ENCODE peak calls at places on chromosome 15, in six cellular contexts. Q is effector CD4-positive, alpha-beta T cell; P is T-cell; A is A549; L is DMS153; H is HEK293T. Y is an unnamed sample.
A peak's percentile ranks its signal among the peaks of the same experiment; 100 is the strongest.

GRCh38 chr15:85047271-85047948 is 65.8 kb downstream of the PDE8A start:
- DNase-seq in H (no peak), P (peak; percentile 8), Q (no peak), L (peak; percentile 41), A (peak; percentile 99), Y (peak; percentile 24)

GRCh38 chr15:99427668-99428361 is 138.0 kb upstream of the MEF2A start:
- DNase-seq in H (no peak), L (no peak), P (no peak), A (no peak), Q (no peak), Y (no peak)

GRCh38 chr15:50879016-50879415 is 29.5 kb upstream of the AP4E1 start:
- DNase-seq in L (no peak), H (no peak), Q (no peak), P (no peak), A (no peak), Y (no peak)

GRCh38 chr15:45027220-45027619 is 4.2 kb downstream of the SORD start:
- DNase-seq in P (no peak), A (no peak), L (no peak), H (no peak), Q (no peak), Y (no peak)

GRCh38 chr15:80107774-80108173 is 45.0 kb upstream of the FAH start:
- DNase-seq in L (no peak), Q (no peak), H (no peak), P (no peak), A (no peak), Y (no peak)

GRCh38 chr15:51869074-51869425 is 39.6 kb downstream of the TMOD3 start:
- DNase-seq in H (no peak), A (peak; percentile 95), L (no peak), Q (no peak), P (no peak), Y (no peak)

GRCh38 chr15:88651971-88652370 is 13.2 kb downstream of the ISG20 start:
- DNase-seq in H (no peak), A (no peak), Q (no peak), P (no peak), L (no peak), Y (no peak)

GRCh38 chr15:75143738-75144334 is 57.8 kb upstream of the C15orf39 start:
- DNase-seq in Q (no peak), A (no peak), H (no peak), L (no peak), P (no peak), Y (no peak)

GRCh38 chr15:45827275-45827674 is 192.4 kb downstream of the SQOR start:
- DNase-seq in L (no peak), A (no peak), Q (no peak), P (no peak), H (no peak), Y (no peak)

GRCh38 chr15:100784493-100785180 is 95.0 kb upstream of the ALDH1A3 start:
- DNase-seq in H (no peak), A (no peak), Q (no peak), P (no peak), L (no peak), Y (no peak)

GRCh38 chr15:70149667-70150404 is 52.1 kb upstream of the TLE3 start:
- DNase-seq in Q (no peak), P (no peak), H (no peak), A (peak; percentile 63), L (no peak), Y (no peak)

GRCh38 chr15:33292718-33293307 is 18.0 kb upstream of the RYR3 start:
- DNase-seq in P (no peak), H (peak; percentile 24), A (peak; percentile 74), L (no peak), Q (no peak), Y (no peak)

GRCh38 chr15:55183679-55184078 is 13.1 kb downstream of the RSL24D1 start:
- DNase-seq in Q (no peak), H (no peak), P (no peak), A (no peak), L (no peak), Y (no peak)

GRCh38 chr15:58442122-58442521 is 10.3 kb downstream of the LIPC start:
- DNase-seq in H (no peak), L (no peak), A (peak; percentile 48), P (no peak), Q (no peak), Y (no peak)

GRCh38 chr15:40992825-40993224 is 39.6 kb downstream of the CHAC1 start:
- DNase-seq in Q (no peak), H (no peak), P (no peak), L (no peak), A (no peak), Y (no peak)

GRCh38 chr15:95284933-95285401 is 1045.5 kb upstream of the NR2F2 start:
- DNase-seq in A (no peak), H (no peak), Q (no peak), L (no peak), P (no peak), Y (peak; percentile 3)

GRCh38 chr15:37586976-37587375 is 347.5 kb upstream of the TMCO5A start:
- DNase-seq in Q (no peak), H (no peak), L (no peak), A (no peak), P (no peak), Y (no peak)

GRCh38 chr15:73799466-73799865 is 46.3 kb upstream of the INSYN1 start:
- DNase-seq in L (no peak), Q (no peak), H (no peak), P (no peak), A (peak; percentile 4), Y (no peak)

GRCh38 chr15:100703032-100703578 is 100.7 kb downstream of the ASB7 start:
- DNase-seq in H (no peak), Q (no peak), L (no peak), A (peak; percentile 41), P (no peak), Y (no peak)

GRCh38 chr15:42591238-42591936 is 16.0 kb downstream of the STARD9 start:
- DNase-seq in L (no peak), P (no peak), A (peak; percentile 28), Q (no peak), H (peak; percentile 30), Y (no peak)

GRCh38 chr15:64897345-64897985 is 14.2 kb upstream of the ANKDD1A start:
- DNase-seq in L (no peak), H (no peak), A (no peak), Q (no peak), P (no peak), Y (no peak)

GRCh38 chr15:69855601-69856000 is 242.1 kb downstream of the TLE3 start:
- DNase-seq in H (no peak), Q (no peak), P (no peak), L (no peak), A (no peak), Y (no peak)

GRCh38 chr15:51401065-51401780 is 59.8 kb downstream of the GLDN start:
- DNase-seq in L (no peak), Q (no peak), A (no peak), P (no peak), H (no peak), Y (no peak)

GRCh38 chr15:81010086-81010485 is 9.4 kb downstream of the TLNRD1 start:
- DNase-seq in A (no peak), Q (no peak), P (no peak), H (no peak), L (no peak), Y (no peak)

GRCh38 chr15:71592186-71592585 is 218.2 kb upstream of the NR2E3 start:
- DNase-seq in Q (no peak), H (no peak), L (no peak), A (no peak), P (no peak), Y (no peak)

GRCh38 chr15:44812029-44812517 is 75.7 kb downstream of the TRIM69 start:
- DNase-seq in Q (no peak), L (peak; percentile 94), H (no peak), P (no peak), A (no peak), Y (no peak)

GRCh38 chr15:78988361-78988911 is 43.6 kb upstream of the CTSH start:
- DNase-seq in L (no peak), H (no peak), P (no peak), Q (no peak), A (peak; percentile 91), Y (no peak)

GRCh38 chr15:88912500-88912921 is 668 bp downstream of the MFGE8 start:
- DNase-seq in A (no peak), H (no peak), L (no peak), P (no peak), Q (no peak), Y (no peak)

GRCh38 chr15:69685524-69686452 is 233.2 kb downstream of the RPLP1 start:
- DNase-seq in Q (no peak), H (no peak), A (no peak), L (peak; percentile 87), P (no peak), Y (no peak)

GRCh38 chr15:64521726-64522164 is 61.4 kb downstream of the ZNF609 start:
- DNase-seq in Q (no peak), H (no peak), P (no peak), L (no peak), A (peak; percentile 81), Y (no peak)

GRCh38 chr15:74798388-74799254 is 14.0 kb upstream of the LMAN1L start:
- DNase-seq in P (no peak), A (no peak), H (no peak), Q (no peak), L (no peak), Y (no peak)

GRCh38 chr15:38028869-38029268 is 94.4 kb downstream of the TMCO5A start:
- DNase-seq in P (no peak), H (no peak), Q (no peak), L (no peak), A (no peak), Y (no peak)

GRCh38 chr15:35281515-35281914 is 196.4 kb upstream of the NANOGP8 start:
- DNase-seq in H (no peak), Q (no peak), P (no peak), A (no peak), L (no peak), Y (no peak)

GRCh38 chr15:26711445-26711844 is 61.4 kb downstream of the GABRB3 start:
- DNase-seq in P (no peak), Q (no peak), H (no peak), A (no peak), L (no peak), Y (no peak)

GRCh38 chr15:80523746-80524145 is 119.6 kb downstream of the ARNT2 start:
- DNase-seq in A (no peak), Q (no peak), H (no peak), P (no peak), L (no peak), Y (no peak)

GRCh38 chr15:37140531-37141053 is 40.2 kb upstream of the MEIS2 start:
- DNase-seq in L (no peak), P (no peak), H (no peak), A (no peak), Q (no peak), Y (no peak)